ENCODE peak calls at places on chromosomes 6 and 20, in eight cellular contexts. D is NCI-H1694 treated with DMSO at 0.1 percent for 48 hours; I is A549; A is anterior cingulate cortex; R is effector memory CD8-positive, alpha-beta T cell; H is AG10803; K is fibroblast of the conjunctiva; G is activated CD8-positive, alpha-beta T cell treated with anti-CD3 and anti-CD28 coated beads for 36 hours. B is an unnamed sample.

GRCh38 chr6:2471474-2471873 is 226.1 kb upstream of the GMDS start:
- DNase-seq in D (no peak), I (no peak), A (no peak), R (no peak), H (no peak), K (no peak), G (no peak), B (no peak)

GRCh38 chr6:106098383-106099234 is 12.5 kb downstream of the PRDM1 start:
- DNase-seq in D (no peak), I (peak), A (no peak), R (peak), H (peak), K (no peak), G (peak), B (no peak)

GRCh38 chr6:169803291-169803811 is 51.9 kb downstream of the ERMARD start:
- DNase-seq in D (no peak), I (no peak), A (no peak), R (no peak), H (no peak), K (no peak), G (no peak), B (no peak)

GRCh38 chr6:1325471-1326309 is 13.8 kb downstream of the FOXQ1 start:
- DNase-seq in D (no peak), I (peak), A (peak), R (no peak), H (peak), K (peak), G (no peak), B (no peak)

GRCh38 chr20:17667445-17667844 is 14.6 kb downstream of the RRBP1 start:
- DNase-seq in D (no peak), I (no peak), A (no peak), R (no peak), H (no peak), K (no peak), G (no peak), B (no peak)

GRCh38 chr20:63087872-63088680 is 81.3 kb upstream of the BHLHE23 start:
- DNase-seq in D (no peak), I (no peak), A (no peak), R (no peak), H (no peak), K (no peak), G (no peak), B (no peak)

GRCh38 chr6:157990321-157991066 is 8.8 kb downstream of the SYNJ2 start:
- DNase-seq in D (no peak), I (no peak), A (no peak), R (no peak), H (no peak), K (no peak), G (peak), B (no peak)

GRCh38 chr6:88982720-88983119 is 19.3 kb upstream of the RNGTT start:
- DNase-seq in D (peak), I (peak), A (no peak), R (no peak), H (peak), K (peak), G (peak), B (peak)

GRCh38 chr6:92810913-92811312 is 608.4 kb downstream of the EPHA7 start:
- DNase-seq in D (peak), I (peak), A (no peak), R (no peak), H (no peak), K (peak), G (peak), B (no peak)

GRCh38 chr6:107115695-107116327 is 496 bp upstream of the BEND3 start:
- DNase-seq in D (peak), I (peak), A (peak), R (peak), H (peak), K (no peak), G (peak), B (peak)

GRCh38 chr20:50680106-50680960 is 11.0 kb downstream of the RIPOR3 start:
- DNase-seq in D (no peak), I (no peak), A (no peak), R (no peak), H (peak), K (no peak), G (no peak), B (no peak)

GRCh38 chr6:73285674-73286283 is 22.8 kb upstream of the KHDC1 start:
- DNase-seq in D (peak), I (peak), A (no peak), R (no peak), H (peak), K (peak), G (no peak), B (peak)

GRCh38 chr6:20952605-20953004 is 418.3 kb downstream of the CDKAL1 start:
- DNase-seq in D (no peak), I (no peak), A (no peak), R (no peak), H (peak), K (peak), G (no peak), B (no peak)

GRCh38 chr6:24064106-24064505 is 61.9 kb upstream of the NRSN1 start:
- DNase-seq in D (peak), I (peak), A (no peak), R (no peak), H (no peak), K (no peak), G (no peak), B (no peak)

GRCh38 chr6:14060971-14061370 is 56.6 kb upstream of the CD83 start:
- DNase-seq in D (no peak), I (no peak), A (no peak), R (no peak), H (no peak), K (no peak), G (no peak), B (no peak)

GRCh38 chr6:145034664-145035063 is 700.7 kb downstream of the EPM2A start:
- DNase-seq in D (no peak), I (no peak), A (no peak), R (no peak), H (peak), K (no peak), G (no peak), B (no peak)

GRCh38 chr6:1930356-1930755 is 315.0 kb downstream of the GMDS start:
- DNase-seq in D (no peak), I (no peak), A (no peak), R (no peak), H (peak), K (no peak), G (no peak), B (no peak)

GRCh38 chr6:159852877-159853276 is 37.9 kb upstream of the MAS1 start:
- DNase-seq in D (no peak), I (peak), A (no peak), R (no peak), H (peak), K (no peak), G (no peak), B (no peak)

GRCh38 chr6:155943635-155944034 is 488.0 kb upstream of the NOX3 start:
- DNase-seq in D (no peak), I (no peak), A (no peak), R (no peak), H (no peak), K (no peak), G (no peak), B (no peak)

GRCh38 chr6:26019261-26019845 is 56.8 kb downstream of the TRIM38 start:
- DNase-seq in D (no peak), I (no peak), A (no peak), R (no peak), H (no peak), K (no peak), G (no peak), B (no peak)

GRCh38 chr6:112117554-112117953 is 30.2 kb downstream of the FAM229B start:
- DNase-seq in D (no peak), I (peak), A (no peak), R (no peak), H (peak), K (no peak), G (peak), B (no peak)

GRCh38 chr20:10074513-10074912 is 39.7 kb downstream of the ANKEF1 start:
- DNase-seq in D (no peak), I (peak), A (no peak), R (no peak), H (peak), K (peak), G (no peak), B (peak)

GRCh38 chr6:147201885-147202515 is 2.2 kb upstream of the STXBP5 start:
- DNase-seq in D (no peak), I (peak), A (no peak), R (no peak), H (peak), K (peak), G (peak), B (no peak)

GRCh38 chr20:63456429-63457284 is 15.8 kb downstream of the KCNQ2 start:
- DNase-seq in D (no peak), I (no peak), A (no peak), R (no peak), H (no peak), K (no peak), G (no peak), B (no peak)

GRCh38 chr20:50744143-50744792 is 12.9 kb downstream of the PARD6B start:
- DNase-seq in D (no peak), I (peak), A (no peak), R (no peak), H (peak), K (peak), G (no peak), B (no peak)